ENCODE peak calls at places on chromosome 12, in five cellular contexts. One of them, this sample, is unnamed.

GRCh38 chr12:104682790-104683279 is 226.1 kb downstream of the CHST11 start:
- DNase-seq in psoas muscle: no peak
- DNase-seq in gastrocnemius medialis: no peak
- DNase-seq in CD8-positive, alpha-beta T cell: peak
- DNase-seq in adrenal gland: no peak
- DNase-seq in this sample: no peak

GRCh38 chr12:10214131-10214876 is 1.6 kb downstream of the GABARAPL1 start:
- DNase-seq in psoas muscle: no peak
- DNase-seq in gastrocnemius medialis: no peak
- DNase-seq in CD8-positive, alpha-beta T cell: no peak
- DNase-seq in adrenal gland: no peak
- DNase-seq in this sample: no peak

GRCh38 chr12:123571343-123571813 is 13.0 kb upstream of the TMED2 start:
- DNase-seq in psoas muscle: peak
- DNase-seq in gastrocnemius medialis: peak
- DNase-seq in CD8-positive, alpha-beta T cell: no peak
- DNase-seq in adrenal gland: peak
- DNase-seq in this sample: peak

GRCh38 chr12:32039917-32040575 is 66.6 kb upstream of the BICD1 start:
- DNase-seq in psoas muscle: no peak
- DNase-seq in gastrocnemius medialis: no peak
- DNase-seq in CD8-positive, alpha-beta T cell: no peak
- DNase-seq in adrenal gland: no peak
- DNase-seq in this sample: no peak

GRCh38 chr12:26135010-26135420 is 10.2 kb upstream of the BHLHE41 start:
- DNase-seq in psoas muscle: no peak
- DNase-seq in gastrocnemius medialis: no peak
- DNase-seq in CD8-positive, alpha-beta T cell: no peak
- DNase-seq in adrenal gland: no peak
- DNase-seq in this sample: no peak

GRCh38 chr12:128382946-128383739 is 116.2 kb downstream of the TMEM132C start:
- DNase-seq in psoas muscle: no peak
- DNase-seq in gastrocnemius medialis: no peak
- DNase-seq in CD8-positive, alpha-beta T cell: no peak
- DNase-seq in adrenal gland: no peak
- DNase-seq in this sample: no peak

GRCh38 chr12:67251012-67251411 is 18.1 kb upstream of the CAND1 start:
- DNase-seq in psoas muscle: no peak
- DNase-seq in gastrocnemius medialis: no peak
- DNase-seq in CD8-positive, alpha-beta T cell: no peak
- DNase-seq in adrenal gland: no peak
- DNase-seq in this sample: no peak

GRCh38 chr12:23756416-23756815 is 193.1 kb downstream of the SOX5 start:
- DNase-seq in psoas muscle: no peak
- DNase-seq in gastrocnemius medialis: no peak
- DNase-seq in CD8-positive, alpha-beta T cell: no peak
- DNase-seq in adrenal gland: no peak
- DNase-seq in this sample: no peak

GRCh38 chr12:10364839-10365681 is 24.8 kb downstream of the KLRK1 start:
- DNase-seq in psoas muscle: peak
- DNase-seq in gastrocnemius medialis: peak
- DNase-seq in CD8-positive, alpha-beta T cell: peak
- DNase-seq in adrenal gland: peak
- DNase-seq in this sample: no peak

DNA sequence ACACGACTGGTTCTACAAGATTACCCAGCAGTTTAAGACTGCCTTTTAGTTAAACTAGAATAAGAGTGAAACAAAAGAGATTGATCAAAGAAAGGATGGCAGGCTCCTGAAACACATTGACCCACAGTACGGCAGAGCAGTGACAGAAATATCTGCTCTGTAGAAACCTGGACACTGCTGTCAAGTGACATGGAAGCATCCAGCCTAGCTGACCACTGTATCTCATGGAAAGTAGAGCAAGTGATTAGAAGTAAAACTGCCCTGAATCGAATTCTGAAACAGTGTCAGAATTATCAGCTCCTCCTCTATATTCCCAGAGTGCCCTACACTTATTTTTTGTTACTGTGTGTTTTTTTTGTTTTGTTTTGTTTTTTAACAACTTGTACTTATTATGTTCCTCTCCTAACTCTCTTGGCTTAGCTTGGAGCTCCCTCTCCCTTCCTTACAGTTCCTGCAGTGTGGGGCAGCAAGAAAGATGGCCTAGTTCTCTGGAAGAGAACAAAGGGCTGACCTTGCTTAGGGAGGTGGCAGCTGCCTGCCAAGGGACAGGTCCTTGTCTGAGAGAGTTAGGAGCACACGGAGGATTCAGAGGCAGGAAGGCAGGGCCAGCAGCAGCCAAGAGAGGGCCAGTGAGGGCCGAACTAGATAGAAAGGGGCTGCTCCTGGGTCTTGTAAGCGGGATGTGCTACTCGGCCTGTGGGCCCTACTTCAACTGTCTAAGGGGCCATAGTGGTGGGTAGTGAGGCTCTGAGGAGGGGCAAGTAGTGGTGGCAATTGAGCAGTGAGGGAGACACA is 97.2 kb downstream of the PTPRR start:
- DNase-seq in psoas muscle: no peak
- DNase-seq in gastrocnemius medialis: no peak
- DNase-seq in CD8-positive, alpha-beta T cell: no peak
- DNase-seq in adrenal gland: no peak
- DNase-seq in this sample: no peak
- TF ChIP-seq CTCF in psoas muscle: no peak
- TF ChIP-seq CTCF in gastrocnemius medialis: no peak
- TF ChIP-seq CTCF in CD8-positive, alpha-beta T cell: no peak
- TF ChIP-seq CTCF in adrenal gland: peak
- TF ChIP-seq CTCF in this sample: no peak

GRCh38 chr12:131113562-131113961 is 159.9 kb downstream of the ADGRD1 start:
- DNase-seq in psoas muscle: peak
- DNase-seq in gastrocnemius medialis: no peak
- DNase-seq in CD8-positive, alpha-beta T cell: no peak
- DNase-seq in adrenal gland: no peak
- DNase-seq in this sample: no peak
- H3K27ac ChIP-seq in psoas muscle: no peak
- H3K27ac ChIP-seq in gastrocnemius medialis: no peak
- H3K27ac ChIP-seq in CD8-positive, alpha-beta T cell: no peak
- H3K27ac ChIP-seq in adrenal gland: no peak
- H3K27ac ChIP-seq in this sample: no peak

GRCh38 chr12:43758728-43759563 is at the start of the genes IRAK4 and PUS7L:
- DNase-seq in psoas muscle: peak
- DNase-seq in gastrocnemius medialis: peak
- DNase-seq in CD8-positive, alpha-beta T cell: peak
- DNase-seq in adrenal gland: peak
- DNase-seq in this sample: peak
- TF ChIP-seq CTCF in psoas muscle: peak
- TF ChIP-seq CTCF in gastrocnemius medialis: peak
- TF ChIP-seq CTCF in CD8-positive, alpha-beta T cell: no peak
- TF ChIP-seq CTCF in adrenal gland: peak
- TF ChIP-seq CTCF in this sample: no peak

GRCh38 chr12:33830070-33830469 is 192.2 kb upstream of the ALG10 start:
- DNase-seq in psoas muscle: no peak
- DNase-seq in gastrocnemius medialis: no peak
- DNase-seq in CD8-positive, alpha-beta T cell: no peak
- DNase-seq in adrenal gland: no peak
- DNase-seq in this sample: no peak

GRCh38 chr12:33828326-33828725 is 194.0 kb upstream of the ALG10 start:
- DNase-seq in psoas muscle: no peak
- DNase-seq in gastrocnemius medialis: no peak
- DNase-seq in CD8-positive, alpha-beta T cell: no peak
- DNase-seq in adrenal gland: no peak
- DNase-seq in this sample: no peak

GRCh38 chr12:33825986-33826602 is 196.2 kb upstream of the ALG10 start:
- DNase-seq in psoas muscle: no peak
- DNase-seq in gastrocnemius medialis: no peak
- DNase-seq in CD8-positive, alpha-beta T cell: no peak
- DNase-seq in adrenal gland: no peak
- DNase-seq in this sample: no peak

DNA sequence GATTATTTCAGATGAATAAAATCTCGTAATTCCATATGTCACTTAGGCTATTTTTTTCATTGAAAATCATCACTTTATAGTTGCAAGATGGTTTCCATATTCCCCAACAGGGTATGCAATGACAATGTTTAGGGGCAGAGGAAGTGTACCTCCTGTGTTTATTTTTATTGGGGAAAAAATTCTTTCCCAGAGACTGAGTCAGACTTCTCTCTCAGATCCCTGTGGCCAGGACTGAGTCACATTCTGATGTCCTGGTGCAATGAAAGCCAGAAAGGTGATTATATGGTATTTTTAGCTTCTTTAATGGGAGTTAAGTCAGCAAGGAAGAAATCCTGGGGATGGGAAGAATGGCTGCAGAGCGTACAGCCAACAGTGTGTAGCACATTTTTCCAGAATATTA is 196.9 kb upstream of the ALG10 start:
- DNase-seq in psoas muscle: no peak
- DNase-seq in gastrocnemius medialis: no peak
- DNase-seq in CD8-positive, alpha-beta T cell: no peak
- DNase-seq in adrenal gland: no peak
- DNase-seq in this sample: no peak
- H3K27ac ChIP-seq in psoas muscle: no peak
- H3K27ac ChIP-seq in gastrocnemius medialis: no peak
- H3K27ac ChIP-seq in CD8-positive, alpha-beta T cell: no peak
- H3K27ac ChIP-seq in adrenal gland: no peak
- H3K27ac ChIP-seq in this sample: no peak

GRCh38 chr12:39692258-39692853 is 72.8 kb upstream of the ABCD2 start:
- DNase-seq in psoas muscle: no peak
- DNase-seq in gastrocnemius medialis: no peak
- DNase-seq in CD8-positive, alpha-beta T cell: no peak
- DNase-seq in adrenal gland: no peak
- DNase-seq in this sample: no peak
- TF ChIP-seq CTCF in psoas muscle: peak
- TF ChIP-seq CTCF in gastrocnemius medialis: no peak
- TF ChIP-seq CTCF in CD8-positive, alpha-beta T cell: peak
- TF ChIP-seq CTCF in adrenal gland: peak
- TF ChIP-seq CTCF in this sample: no peak

DNA sequence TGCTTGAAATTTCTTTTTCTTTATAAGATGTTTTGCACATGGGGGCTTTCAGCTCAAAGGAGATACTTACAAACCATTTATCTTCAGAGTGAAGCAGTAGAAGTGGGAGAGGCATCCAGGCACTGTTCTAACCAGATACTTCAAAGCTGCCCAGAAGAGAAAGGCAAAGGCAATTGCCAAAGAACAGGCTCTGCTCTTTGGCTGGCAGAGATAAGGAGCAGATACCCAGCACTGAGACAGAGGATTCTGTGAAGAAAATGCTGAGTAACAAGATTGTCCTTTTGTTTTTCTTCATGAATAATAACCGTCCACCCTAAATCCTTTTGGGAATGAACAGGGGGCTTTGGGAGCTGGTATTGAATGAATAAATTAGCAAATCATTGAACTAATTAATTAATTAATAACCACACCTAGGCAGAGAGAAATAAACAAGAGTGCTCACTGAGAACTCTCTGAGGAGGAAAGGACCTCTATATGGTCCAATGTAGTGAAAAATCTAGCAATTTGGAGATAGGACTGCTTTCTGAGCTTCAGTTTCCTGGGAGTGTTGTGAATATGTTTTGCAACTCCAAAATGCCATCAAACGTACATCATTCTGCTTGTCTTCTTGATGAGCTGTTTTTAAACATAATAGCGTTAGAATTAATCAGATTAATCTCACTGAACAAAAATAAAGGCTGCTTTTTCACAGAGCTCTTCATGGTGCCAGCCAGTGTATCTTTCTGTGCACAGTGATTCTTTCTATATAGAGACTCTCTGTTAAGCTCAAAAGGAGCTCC is 192.8 kb upstream of the AMIGO2 start:
- DNase-seq in psoas muscle: no peak
- DNase-seq in gastrocnemius medialis: no peak
- DNase-seq in CD8-positive, alpha-beta T cell: no peak
- DNase-seq in adrenal gland: no peak
- DNase-seq in this sample: no peak
- H3K27ac ChIP-seq in psoas muscle: no peak
- H3K27ac ChIP-seq in gastrocnemius medialis: no peak
- H3K27ac ChIP-seq in CD8-positive, alpha-beta T cell: no peak
- H3K27ac ChIP-seq in adrenal gland: no peak
- H3K27ac ChIP-seq in this sample: no peak

DNA sequence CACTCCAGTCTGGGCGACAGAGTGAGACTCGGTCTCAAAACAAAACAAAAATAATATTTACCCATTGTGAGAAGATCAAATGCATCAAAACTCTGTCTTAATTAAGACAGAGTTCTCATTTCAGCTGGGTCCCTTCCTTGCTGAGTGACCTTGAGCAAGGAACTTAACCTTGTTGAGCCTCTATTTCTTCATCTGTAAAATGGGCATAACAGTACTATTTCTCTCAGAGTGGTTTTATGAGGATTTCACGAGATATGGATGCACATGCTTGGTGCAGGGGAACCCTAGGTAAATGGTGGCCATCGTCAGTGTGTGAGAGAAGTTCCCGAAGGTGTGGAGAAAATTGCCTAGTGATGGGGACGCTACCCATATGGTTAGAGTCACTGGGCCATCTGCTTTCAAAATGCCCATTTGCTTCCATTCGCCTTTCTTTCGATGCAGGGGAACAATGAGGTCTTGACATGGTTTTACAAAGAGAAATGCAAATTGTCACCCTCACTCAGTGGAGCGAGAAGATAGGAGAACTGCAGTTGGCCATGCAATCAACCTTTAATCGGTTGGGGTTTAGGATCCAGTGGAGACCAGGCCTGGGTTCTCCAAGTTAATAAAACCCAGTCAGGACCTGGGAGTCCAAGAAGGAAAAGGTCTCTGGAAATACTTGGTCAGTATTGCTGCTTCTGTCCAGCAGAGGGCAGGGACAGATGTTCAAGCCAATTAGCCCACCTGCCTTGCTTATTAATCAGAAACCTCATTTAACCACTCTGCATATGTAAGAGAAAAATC is 37.1 kb downstream of the CFAP251 start:
- DNase-seq in psoas muscle: no peak
- DNase-seq in gastrocnemius medialis: no peak
- DNase-seq in CD8-positive, alpha-beta T cell: no peak
- DNase-seq in adrenal gland: no peak
- DNase-seq in this sample: no peak
- TF ChIP-seq CTCF in psoas muscle: peak
- TF ChIP-seq CTCF in gastrocnemius medialis: peak
- TF ChIP-seq CTCF in CD8-positive, alpha-beta T cell: no peak
- TF ChIP-seq CTCF in adrenal gland: peak
- TF ChIP-seq CTCF in this sample: no peak

DNA sequence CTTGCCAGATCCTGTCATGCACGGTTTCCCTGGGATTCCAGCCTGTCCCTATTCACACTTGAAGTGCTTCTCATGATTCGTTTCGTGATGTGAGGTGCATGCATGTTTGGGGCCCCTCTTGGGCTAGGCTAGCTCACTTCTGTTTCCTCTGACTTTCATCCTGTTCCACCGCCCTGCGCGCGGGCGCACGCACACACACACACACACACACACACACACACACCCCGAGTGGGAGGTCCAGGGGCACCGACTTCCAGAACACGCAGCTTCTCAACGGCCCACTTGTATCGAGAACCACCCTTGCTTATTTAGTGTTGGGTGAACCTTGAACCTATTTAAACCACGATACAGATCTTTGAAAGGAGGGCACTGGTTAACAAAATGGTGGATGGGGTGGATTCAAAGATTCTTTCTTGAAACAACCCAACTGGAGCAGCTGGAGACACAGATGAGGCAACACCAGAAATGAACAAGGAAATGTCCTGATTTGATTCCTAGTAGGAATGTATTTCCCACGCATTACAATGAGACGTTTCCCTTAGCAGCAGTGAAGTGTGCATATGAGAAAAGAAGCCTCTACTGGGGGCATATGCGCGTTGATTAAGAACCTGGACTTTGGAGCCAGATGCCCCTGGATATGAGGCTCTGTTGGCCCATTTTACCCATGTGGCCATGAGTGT is 16.3 kb downstream of the ELK3 start:
- DNase-seq in psoas muscle: no peak
- DNase-seq in gastrocnemius medialis: no peak
- DNase-seq in CD8-positive, alpha-beta T cell: peak
- DNase-seq in adrenal gland: no peak
- DNase-seq in this sample: peak
- H3K27ac ChIP-seq in psoas muscle: peak
- H3K27ac ChIP-seq in gastrocnemius medialis: peak
- H3K27ac ChIP-seq in CD8-positive, alpha-beta T cell: no peak
- H3K27ac ChIP-seq in adrenal gland: peak
- H3K27ac ChIP-seq in this sample: no peak

This sample was measured in coronary artery.